ENCODE peak calls at places on chromosomes 12 and 14, in ten cellular contexts. M is NCI-H1092; I is lower lobe of right lung; H is astrocyte of the hippocampus; N is stimulated activated CD4-positive, alpha-beta T cell treated with anti-CD3 and anti-CD28 coated beads, Interleukin-15, amount 100 ng/mL, for 1 hour; Y is GM04504; F is cardiac fibroblast; J is activated gamma-delta T cell treated with Interleukin-2 at 50 U/mL for 16 hours; O is GM23338; Z is EL. P is an unnamed sample.

GRCh38 chr12:20150835-20151234 is 217.5 kb upstream of the PDE3A start:
- DNase-seq in N (no peak), O (no peak), J (no peak), Z (no peak), F (peak), I (no peak), H (no peak), Y (no peak), M (no peak), P (peak)

GRCh38 chr12:88052686-88053085 is 23.5 kb upstream of the C12orf50 start:
- DNase-seq in Z (peak), N (no peak), M (no peak), H (peak), J (no peak), O (peak), Y (peak), F (peak), I (no peak), P (peak)

GRCh38 chr12:32755051-32755653 is 545 bp downstream of the YARS2 start:
- DNase-seq in Z (peak), Y (peak), H (peak), J (peak), M (peak), O (peak), I (peak), F (peak), N (peak), P (peak)

GRCh38 chr14:68473050-68473449 is 319.8 kb downstream of the ZFP36L1 start:
- DNase-seq in N (no peak), J (no peak), Y (no peak), M (no peak), I (no peak), Z (no peak), O (no peak), H (no peak), F (no peak), P (peak)

GRCh38 chr12:129966086-129966640 is 62.3 kb upstream of the TMEM132D start:
- DNase-seq in N (no peak), M (no peak), Z (no peak), Y (no peak), F (no peak), I (no peak), J (no peak), H (no peak), O (peak), P (peak)

GRCh38 chr12:53481957-53482586 is 17.2 kb downstream of the MAP3K12 start:
- DNase-seq in H (peak), J (no peak), N (no peak), Y (no peak), M (no peak), I (no peak), F (no peak), O (peak), Z (no peak), P (peak)

GRCh38 chr14:73887704-73888459 is 1.2 kb downstream of the ZNF410 start:
- DNase-seq in I (no peak), Y (no peak), M (no peak), O (no peak), J (no peak), H (peak), F (peak), Z (no peak), N (no peak), P (no peak)

GRCh38 chr12:49971141-49971540 is 1.6 kb upstream of the AQP6 start:
- DNase-seq in I (no peak), J (no peak), H (no peak), Z (no peak), Y (no peak), F (no peak), N (no peak), M (no peak), O (no peak), P (no peak)

GRCh38 chr12:54653025-54653424 is 4.9 kb upstream of the DCD start:
- DNase-seq in I (no peak), F (no peak), N (no peak), Z (no peak), J (no peak), M (no peak), Y (no peak), O (no peak), H (no peak), P (no peak)

GRCh38 chr12:46472893-46473633 is 100.5 kb upstream of the SLC38A2 start:
- DNase-seq in I (no peak), M (peak), J (no peak), Z (peak), H (peak), N (no peak), F (peak), O (no peak), Y (no peak), P (peak)

GRCh38 chr14:80974338-80975078 is 19.1 kb downstream of the TSHR start:
- DNase-seq in F (no peak), M (peak), H (peak), Y (peak), J (no peak), Z (no peak), O (no peak), N (no peak), I (no peak), P (peak)

GRCh38 chr12:13094349-13094748 is 9.1 kb downstream of the GSG1 start:
- DNase-seq in Z (peak), O (no peak), H (peak), F (peak), I (no peak), Y (peak), M (no peak), N (no peak), J (no peak), P (no peak)

GRCh38 chr14:99654235-99655000 is 9.5 kb downstream of the HHIPL1 start:
- DNase-seq in N (no peak), O (peak), Y (peak), F (peak), J (no peak), H (peak), M (no peak), Z (peak), I (peak), P (no peak)

GRCh38 chr12:92020983-92021664 is 124.5 kb downstream of the BTG1 start:
- DNase-seq in F (no peak), N (no peak), H (no peak), O (peak), J (no peak), I (no peak), M (no peak), Z (no peak), Y (no peak), P (no peak)

GRCh38 chr12:67410667-67411067 is 141.5 kb downstream of the CAND1 start:
- DNase-seq in O (no peak), F (no peak), M (no peak), J (no peak), H (no peak), I (no peak), N (no peak), Y (no peak), Z (no peak), P (no peak)

GRCh38 chr14:65833256-65833880 is 420.8 kb downstream of the FUT8 start:
- DNase-seq in Z (no peak), I (no peak), H (no peak), F (no peak), O (no peak), N (no peak), J (no peak), Y (no peak), M (no peak), P (peak)

GRCh38 chr12:65967696-65968095 is 143.4 kb downstream of the HMGA2 start:
- DNase-seq in H (no peak), I (no peak), N (no peak), O (no peak), Y (no peak), M (no peak), F (peak), J (no peak), Z (no peak), P (no peak)

GRCh38 chr12:20946732-20947131 is 136.2 kb downstream of the SLCO1B3 start:
- DNase-seq in I (no peak), Y (no peak), F (peak), M (no peak), H (peak), O (peak), Z (peak), J (no peak), N (no peak), P (peak)

GRCh38 chr12:26523708-26524150 is 309.3 kb downstream of the ITPR2 start:
- DNase-seq in N (no peak), O (no peak), M (no peak), J (no peak), H (peak), Z (peak), Y (peak), I (peak), F (peak), P (peak)

GRCh38 chr12:39606712-39607423 is 12.7 kb downstream of the ABCD2 start:
- DNase-seq in O (no peak), M (no peak), Y (no peak), F (no peak), N (no peak), Z (no peak), J (no peak), I (no peak), H (no peak), P (no peak)

GRCh38 chr14:24422261-24422660 is 7.2 kb downstream of the CBLN3 start:
- DNase-seq in J (no peak), M (no peak), F (no peak), H (no peak), O (no peak), Y (no peak), N (no peak), Z (no peak), I (no peak), P (no peak)

GRCh38 chr12:98002887-98003493 is 512.4 kb upstream of the TMPO start:
- DNase-seq in Z (peak), M (peak), J (no peak), H (peak), I (no peak), Y (peak), O (peak), N (no peak), F (peak), P (peak)

GRCh38 chr12:29234965-29235364 is 85.9 kb downstream of the FAR2 start:
- DNase-seq in F (peak), O (no peak), M (no peak), Z (peak), N (no peak), H (peak), I (no peak), J (no peak), Y (no peak), P (no peak)

GRCh38 chr12:50720085-50720484 is 43.8 kb upstream of the ATF1 start:
- DNase-seq in I (no peak), H (peak), F (peak), Y (no peak), O (no peak), M (no peak), N (no peak), Z (peak), J (no peak), P (no peak)

GRCh38 chr12:118185602-118186397 is 49.9 kb downstream of the PEBP1 start:
- DNase-seq in I (no peak), N (no peak), M (no peak), F (peak), O (no peak), H (no peak), Y (no peak), J (no peak), Z (no peak), P (no peak)

GRCh38 chr14:54902143-54902520 is 494 bp downstream of the GCH1 start:
- DNase-seq in N (peak), Z (peak), M (peak), J (peak), H (peak), I (peak), F (peak), Y (no peak), O (peak), P (peak)

GRCh38 chr12:59452259-59452658 is 143.6 kb upstream of the SLC16A7 start:
- DNase-seq in O (no peak), J (no peak), H (peak), Z (peak), I (no peak), M (no peak), F (peak), Y (peak), N (no peak), P (no peak)

GRCh38 chr12:112239881-112240280 is 114.5 kb downstream of the TRAFD1 start:
- DNase-seq in J (no peak), F (no peak), Z (no peak), H (no peak), Y (no peak), I (no peak), M (no peak), N (no peak), O (no peak), P (no peak)

GRCh38 chr14:47332099-47332498 is 343.3 kb downstream of the MDGA2 start:
- DNase-seq in M (no peak), J (no peak), H (peak), Y (no peak), I (no peak), N (no peak), F (no peak), O (no peak), Z (no peak), P (no peak)

GRCh38 chr14:93085916-93086315 is 29.8 kb downstream of the ITPK1 start:
- DNase-seq in N (no peak), F (no peak), H (peak), O (peak), J (no peak), Z (peak), I (no peak), Y (no peak), M (no peak), P (peak)

GRCh38 chr14:73526036-73526984 is 10.6 kb upstream of the ACOT1 start:
- DNase-seq in I (peak), H (peak), Y (no peak), M (no peak), F (no peak), O (no peak), N (no peak), J (no peak), Z (peak), P (no peak)

GRCh38 chr14:61812347-61813100 is 50.3 kb downstream of the SNAPC1 start:
- DNase-seq in J (no peak), N (no peak), F (peak), Z (peak), O (peak), I (no peak), Y (no peak), H (no peak), M (no peak), P (peak)